ENCODE peak calls at places on chromosome 12, in four cellular contexts. B is heart right ventricle, C is neural progenitor cell, I is pancreas. Z is an unnamed sample.

GRCh38 chr12:29769162-29769820 is 14.5 kb downstream of the TMTC1 start:
- DNase-seq in C (no peak), B (no peak), I (no peak), Z (no peak)

GRCh38 chr12:30898846-30899245 is 27.7 kb upstream of the TSPAN11 start:
- DNase-seq in B (no peak), C (no peak), I (no peak), Z (no peak)

GRCh38 chr12:124753993-124754392 is 109.7 kb downstream of the SCARB1 start:
- DNase-seq in B (no peak), C (no peak), I (no peak), Z (no peak)

GRCh38 chr12:29640589-29641345 is 143.0 kb downstream of the TMTC1 start:
- DNase-seq in I (no peak), C (peak; percentile 57), B (peak; percentile 66), Z (no peak)

GRCh38 chr12:71162832-71163711 is 5.3 kb upstream of the TSPAN8 start:
- DNase-seq in I (peak; percentile 43), C (no peak), B (no peak), Z (peak; percentile 92)

GRCh38 chr12:59398164-59398563 is 197.7 kb upstream of the SLC16A7 start:
- DNase-seq in C (no peak), B (no peak), I (no peak), Z (no peak)

GRCh38 chr12:114846771-114847170 is 162.8 kb upstream of the TBX3 start:
- DNase-seq in B (no peak), I (no peak), C (no peak), Z (no peak)

GRCh38 chr12:57476162-57476992 is 3.3 kb downstream of the ARHGAP9 start:
- DNase-seq in C (no peak), B (no peak), I (no peak), Z (no peak)

GRCh38 chr12:7099290-7099996 is 7.2 kb upstream of the C1R start:
- DNase-seq in B (no peak), C (no peak), I (no peak), Z (no peak)

GRCh38 chr12:77645966-77646598 is 184.6 kb upstream of the NAV3 start:
- DNase-seq in B (no peak), C (peak; percentile 72), I (no peak), Z (no peak)

GRCh38 chr12:82326905-82327503 is 31.2 kb downstream of the CCDC59 start:
- DNase-seq in B (no peak), C (peak; percentile 40), I (no peak), Z (no peak)

GRCh38 chr12:130970908-130971233 is 17.2 kb downstream of the ADGRD1 start:
- DNase-seq in I (no peak), C (no peak), B (no peak), Z (no peak)

GRCh38 chr12:110568752-110569151 is 14.4 kb downstream of the PPTC7 start:
- DNase-seq in C (no peak), I (no peak), B (no peak), Z (no peak)

GRCh38 chr12:113130457-113131135 is 5.0 kb downstream of the RASAL1 start:
- DNase-seq in B (no peak), I (no peak), C (peak; percentile 56), Z (no peak)

GRCh38 chr12:29561736-29562135 is 64.2 kb upstream of the OVCH1 start:
- DNase-seq in C (no peak), B (no peak), I (no peak), Z (no peak)

GRCh38 chr12:106425061-106425706 is 67.6 kb downstream of the POLR3B start:
- DNase-seq in B (no peak), C (peak; percentile 10), I (no peak), Z (no peak)

GRCh38 chr12:70559390-70559789 is 77.8 kb downstream of the PTPRB start:
- DNase-seq in B (no peak), I (no peak), C (no peak), Z (no peak)

GRCh38 chr12:109952160-109952858 is 43.9 kb downstream of the GIT2 start:
- DNase-seq in I (peak; percentile 29), B (no peak), C (no peak), Z (no peak)

GRCh38 chr12:28051516-28052456 is 79.3 kb upstream of the PTHLH start:
- DNase-seq in I (no peak), B (no peak), C (no peak), Z (no peak)

GRCh38 chr12:50050410-50051280 is 6.8 kb upstream of the ASIC1 start:
- DNase-seq in C (peak; percentile 77), B (peak; percentile 41), I (no peak), Z (no peak)

GRCh38 chr12:33724867-33725266 is 285.2 kb upstream of the SYT10 start:
- DNase-seq in B (no peak), C (no peak), I (no peak), Z (no peak)

GRCh38 chr12:121781751-121782615 is 11.5 kb downstream of the RHOF start:
- DNase-seq in I (no peak), C (peak; percentile 46), B (no peak), Z (no peak)

GRCh38 chr12:50111417-50111692 is 681 bp upstream of the COX14 start:
- DNase-seq in B (no peak), C (no peak), I (no peak), Z (no peak)

DNA sequence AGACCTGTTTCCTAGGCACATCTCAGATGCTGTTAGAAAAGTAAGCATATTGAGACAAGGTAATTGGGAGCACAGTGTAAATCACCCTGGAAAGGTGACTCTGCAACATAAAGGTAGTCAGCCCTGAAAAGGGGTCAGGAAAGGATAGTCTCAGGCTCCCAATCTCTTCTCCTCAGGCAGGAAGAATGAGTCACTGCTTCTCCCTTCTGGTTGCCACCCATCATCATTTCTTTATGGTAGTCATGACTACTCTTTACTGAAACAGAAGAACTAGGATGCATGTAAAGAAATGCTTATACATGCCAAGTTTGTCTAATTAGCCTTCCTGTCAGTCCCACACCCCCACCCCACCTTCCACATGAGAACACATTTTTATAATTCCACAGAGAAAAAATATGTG is 54.2 kb downstream of the PLCZ1 start:
- DNase-seq in B (no peak), I (no peak), C (no peak), Z (no peak)
- TF ChIP-seq CTCF in B (no peak), I (no peak), C (no peak), Z (no peak)

GRCh38 chr12:12803186-12803585 is 10.0 kb upstream of the DDX47 start:
- DNase-seq in C (no peak), I (peak; percentile 83), B (peak; percentile 64), Z (peak; percentile 86)

GRCh38 chr12:12799163-12799920 is 13.8 kb upstream of the DDX47 start:
- DNase-seq in I (no peak), B (no peak), C (peak; percentile 48), Z (no peak)

GRCh38 chr12:12804011-12804410 is 9.1 kb upstream of the DDX47 start:
- DNase-seq in C (no peak), B (no peak), I (no peak), Z (no peak)

GRCh38 chr12:12800406-12801180 is 12.6 kb upstream of the DDX47 start:
- DNase-seq in C (no peak), B (no peak), I (no peak), Z (no peak)

DNA sequence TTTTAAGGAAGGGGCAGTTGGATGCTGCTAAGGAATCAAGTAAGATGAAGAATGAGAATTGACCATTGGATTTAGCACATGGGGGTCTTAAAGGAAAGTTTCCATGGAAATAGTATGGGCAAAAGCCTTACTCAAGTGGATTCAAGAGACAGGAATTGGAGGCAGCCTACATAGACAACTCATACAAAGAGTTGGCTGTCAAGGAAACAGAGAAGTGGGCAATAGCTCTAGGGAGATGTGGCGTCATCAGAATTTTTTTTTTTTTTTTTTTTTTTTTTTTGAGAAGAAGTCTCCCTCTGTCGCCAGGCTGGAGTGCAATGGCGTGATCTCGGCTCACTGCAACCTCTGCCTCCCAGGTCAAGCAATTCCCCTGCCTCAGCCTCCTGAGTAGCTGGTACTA is 11.5 kb upstream of the DDX47 start:
- DNase-seq in I (no peak), C (no peak), B (no peak), Z (no peak)
- H3K4me3 ChIP-seq in I (no peak overlapping the region), C (no peak overlapping the region), B (no peak overlapping the region), Z (no peak overlapping the region)

GRCh38 chr12:44015333-44015941 is 179.6 kb downstream of the TMEM117 start:
- DNase-seq in B (no peak), C (peak; percentile 65), I (no peak), Z (peak; percentile 18)
- TF ChIP-seq CTCF in B (peak; percentile 42), C (peak; percentile 73), I (peak; percentile 36), Z (peak; percentile 66)

GRCh38 chr12:52901715-52902541 is 2.9 kb downstream of the KRT8 start:
- DNase-seq in I (no peak), C (no peak), B (no peak), Z (no peak)
- H3K4me3 ChIP-seq in I (peak overlapping the region; percentile 94), C (no peak overlapping the region), B (no peak overlapping the region), Z (peak overlapping the region; percentile 99)

GRCh38 chr12:55637467-55637866 is 775 bp downstream of the OR10P1 start:
- DNase-seq in I (no peak), C (no peak), B (no peak), Z (no peak)
- TF ChIP-seq CTCF in I (no peak), C (no peak), B (no peak), Z (no peak)

DNA sequence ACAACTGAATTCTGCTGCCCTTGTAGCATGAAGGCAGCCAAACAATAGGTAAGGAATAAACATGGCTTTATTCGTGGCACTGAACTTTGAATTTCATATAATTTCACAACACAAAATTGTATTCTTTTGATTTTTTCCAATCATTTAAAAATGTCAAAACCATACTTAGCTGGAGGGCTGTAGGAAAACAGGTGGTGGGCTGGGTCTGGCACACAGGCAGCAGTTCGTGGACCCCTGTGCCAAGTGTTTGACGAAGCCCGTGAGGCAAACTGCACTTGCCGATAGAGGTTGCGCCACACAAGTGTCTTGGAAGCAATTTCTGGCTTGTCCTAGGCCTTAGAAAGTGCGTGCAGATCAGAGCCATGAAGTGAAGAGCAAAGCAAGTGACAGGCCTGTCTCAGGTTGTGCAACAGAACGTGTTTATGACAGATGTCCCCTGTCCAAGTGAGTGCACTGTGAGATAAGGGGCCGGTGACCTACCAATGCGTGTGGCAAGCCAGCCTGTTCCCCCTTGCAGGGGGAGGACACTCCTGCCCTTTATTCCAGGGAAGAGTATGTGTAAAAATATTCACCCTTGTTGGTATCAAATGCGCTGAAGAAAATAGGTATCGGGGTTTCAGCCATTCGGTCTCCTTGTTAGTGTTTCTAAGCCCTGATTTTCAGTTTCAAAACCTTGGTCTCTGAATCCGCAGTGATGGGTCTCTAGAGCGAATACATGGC is 803 bp upstream of the CHPT1 start:
- DNase-seq in B (peak; percentile 75), I (peak; percentile 29), C (no peak), Z (no peak)
- H3K4me3 ChIP-seq in B (peak overlapping the region; percentile 86), I (peak overlapping the region; percentile 94), C (peak overlapping the region; percentile 83), Z (peak overlapping the region; percentile 79)

DNA sequence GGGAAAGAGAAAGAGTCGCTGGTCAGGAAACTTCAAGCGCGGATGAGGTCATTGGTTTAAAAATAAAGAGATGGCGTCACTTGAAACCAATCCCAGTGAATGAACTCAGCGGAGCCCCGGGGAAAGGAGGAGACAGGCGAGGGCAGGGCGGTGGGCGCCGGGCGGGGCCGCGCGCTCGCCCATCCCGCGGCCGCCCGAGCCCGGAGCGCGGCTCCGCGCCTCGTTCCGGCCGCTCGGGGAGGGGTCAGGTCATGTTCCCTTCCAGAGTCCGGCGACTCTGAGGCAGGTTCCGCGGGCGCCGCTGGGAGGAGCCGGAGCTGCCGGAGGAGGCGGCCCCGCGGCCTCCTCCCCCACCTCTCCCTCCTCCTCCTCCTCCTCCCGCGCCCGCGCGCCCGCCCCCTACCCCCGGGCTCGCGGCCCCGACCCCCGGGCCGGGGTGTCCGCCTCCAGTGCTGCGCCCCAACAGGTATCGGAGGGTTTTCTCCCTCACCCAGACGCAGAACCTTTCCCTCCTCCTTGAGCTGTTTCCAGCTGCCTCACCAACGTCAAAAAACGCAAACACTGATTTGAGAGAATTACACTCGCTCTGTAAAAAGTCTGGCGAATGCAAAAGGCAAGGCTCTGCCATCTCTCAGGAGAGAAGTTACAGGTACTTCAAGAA is at the start of gene DUSP16:
- DNase-seq in B (peak; percentile 93), C (peak; percentile 98), I (peak; percentile 94), Z (peak; percentile 74)
- TF ChIP-seq CTCF in B (no peak), C (peak; percentile 27), I (no peak), Z (no peak)

Z was measured in epithelial cell of proximal tubule.